ENCODE peak calls at places on chromosomes 16 and 17, in five cellular contexts. One of them, this sample, is unnamed.
A peak's percentile ranks its signal among the peaks of the same experiment; 100 is the strongest.

GRCh38 chr16:4371481-4372314 is at the start of gene VASN:
- DNase-seq in neural crest cell: peak; percentile 65
- DNase-seq in nucleus accumbens: no peak
- DNase-seq in Daoy: peak; percentile 77
- DNase-seq in activated CD4-positive, alpha-beta T cell treated with anti-CD3 and anti-CD28 coated beads, Interleukin-2, amount 10 ng/mL, durations not matched to agents 24 days and 14 days: peak; percentile 92
- DNase-seq in this sample: no peak

GRCh38 chr17:40617678-40618240 is 29.9 kb downstream of the SMARCE1 start:
- DNase-seq in neural crest cell: no peak
- DNase-seq in nucleus accumbens: no peak
- DNase-seq in Daoy: no peak
- DNase-seq in activated CD4-positive, alpha-beta T cell treated with anti-CD3 and anti-CD28 coated beads, Interleukin-2, amount 10 ng/mL, durations not matched to agents 24 days and 14 days: no peak
- DNase-seq in this sample: no peak

GRCh38 chr17:37570527-37571093 is 38.6 kb downstream of the SYNRG start:
- DNase-seq in neural crest cell: peak; percentile 9
- DNase-seq in nucleus accumbens: no peak
- DNase-seq in Daoy: peak; percentile 82
- DNase-seq in activated CD4-positive, alpha-beta T cell treated with anti-CD3 and anti-CD28 coated beads, Interleukin-2, amount 10 ng/mL, durations not matched to agents 24 days and 14 days: peak; percentile 70
- DNase-seq in this sample: no peak

GRCh38 chr17:15744885-15745284 is 12.8 kb downstream of the TBC1D26 start:
- DNase-seq in neural crest cell: no peak
- DNase-seq in nucleus accumbens: no peak
- DNase-seq in Daoy: peak; percentile 33
- DNase-seq in activated CD4-positive, alpha-beta T cell treated with anti-CD3 and anti-CD28 coated beads, Interleukin-2, amount 10 ng/mL, durations not matched to agents 24 days and 14 days: peak; percentile 39
- DNase-seq in this sample: no peak

GRCh38 chr17:42163113-42163512 is 8.3 kb upstream of the RAB5C start:
- DNase-seq in neural crest cell: no peak
- DNase-seq in nucleus accumbens: no peak
- DNase-seq in Daoy: peak; percentile 35
- DNase-seq in activated CD4-positive, alpha-beta T cell treated with anti-CD3 and anti-CD28 coated beads, Interleukin-2, amount 10 ng/mL, durations not matched to agents 24 days and 14 days: peak; percentile 85
- DNase-seq in this sample: no peak

GRCh38 chr16:57325458-57325857 is 33.1 kb upstream of the CCL22 start:
- DNase-seq in neural crest cell: no peak
- DNase-seq in nucleus accumbens: no peak
- DNase-seq in Daoy: no peak
- DNase-seq in activated CD4-positive, alpha-beta T cell treated with anti-CD3 and anti-CD28 coated beads, Interleukin-2, amount 10 ng/mL, durations not matched to agents 24 days and 14 days: no peak
- DNase-seq in this sample: no peak

GRCh38 chr17:32516450-32516849 is 29.7 kb downstream of the CDK5R1 start:
- DNase-seq in neural crest cell: no peak
- DNase-seq in nucleus accumbens: no peak
- DNase-seq in Daoy: no peak
- DNase-seq in activated CD4-positive, alpha-beta T cell treated with anti-CD3 and anti-CD28 coated beads, Interleukin-2, amount 10 ng/mL, durations not matched to agents 24 days and 14 days: no peak
- DNase-seq in this sample: no peak

GRCh38 chr17:66508896-66509843 is 206.8 kb downstream of the PRKCA start:
- DNase-seq in neural crest cell: no peak
- DNase-seq in nucleus accumbens: no peak
- DNase-seq in Daoy: peak; percentile 91
- DNase-seq in activated CD4-positive, alpha-beta T cell treated with anti-CD3 and anti-CD28 coated beads, Interleukin-2, amount 10 ng/mL, durations not matched to agents 24 days and 14 days: peak; percentile 78
- DNase-seq in this sample: peak; percentile 73

GRCh38 chr17:44829558-44830358 is at the start of gene GJC1:
- DNase-seq in neural crest cell: peak; percentile 51
- DNase-seq in nucleus accumbens: no peak
- DNase-seq in Daoy: peak; percentile 69
- DNase-seq in activated CD4-positive, alpha-beta T cell treated with anti-CD3 and anti-CD28 coated beads, Interleukin-2, amount 10 ng/mL, durations not matched to agents 24 days and 14 days: peak; percentile 74
- DNase-seq in this sample: no peak

GRCh38 chr17:78180083-78180482 is 6.8 kb downstream of the TK1 start:
- DNase-seq in neural crest cell: no peak
- DNase-seq in nucleus accumbens: no peak
- DNase-seq in Daoy: no peak
- DNase-seq in activated CD4-positive, alpha-beta T cell treated with anti-CD3 and anti-CD28 coated beads, Interleukin-2, amount 10 ng/mL, durations not matched to agents 24 days and 14 days: no peak
- DNase-seq in this sample: no peak

GRCh38 chr17:78995761-78996451 is 13.7 kb downstream of the CANT1 start:
- DNase-seq in neural crest cell: no peak
- DNase-seq in nucleus accumbens: no peak
- DNase-seq in Daoy: no peak
- DNase-seq in activated CD4-positive, alpha-beta T cell treated with anti-CD3 and anti-CD28 coated beads, Interleukin-2, amount 10 ng/mL, durations not matched to agents 24 days and 14 days: no peak
- DNase-seq in this sample: no peak

GRCh38 chr17:66614469-66614868 is 220.4 kb upstream of the CACNG5 start:
- DNase-seq in neural crest cell: no peak
- DNase-seq in nucleus accumbens: no peak
- DNase-seq in Daoy: no peak
- DNase-seq in activated CD4-positive, alpha-beta T cell treated with anti-CD3 and anti-CD28 coated beads, Interleukin-2, amount 10 ng/mL, durations not matched to agents 24 days and 14 days: no peak
- DNase-seq in this sample: no peak

GRCh38 chr16:87702325-87702811 is 63.4 kb downstream of the KLHDC4 start:
- DNase-seq in neural crest cell: peak; percentile 31
- DNase-seq in nucleus accumbens: no peak
- DNase-seq in Daoy: no peak
- DNase-seq in activated CD4-positive, alpha-beta T cell treated with anti-CD3 and anti-CD28 coated beads, Interleukin-2, amount 10 ng/mL, durations not matched to agents 24 days and 14 days: peak; percentile 80
- DNase-seq in this sample: no peak

GRCh38 chr17:56653877-56654276 is 60.4 kb downstream of the NOG start:
- DNase-seq in neural crest cell: peak; percentile 16
- DNase-seq in nucleus accumbens: no peak
- DNase-seq in Daoy: peak; percentile 50
- DNase-seq in activated CD4-positive, alpha-beta T cell treated with anti-CD3 and anti-CD28 coated beads, Interleukin-2, amount 10 ng/mL, durations not matched to agents 24 days and 14 days: peak; percentile 90
- DNase-seq in this sample: no peak

GRCh38 chr17:78610951-78611511 is 33.8 kb upstream of the DNAH17 start:
- DNase-seq in neural crest cell: no peak
- DNase-seq in nucleus accumbens: no peak
- DNase-seq in Daoy: no peak
- DNase-seq in activated CD4-positive, alpha-beta T cell treated with anti-CD3 and anti-CD28 coated beads, Interleukin-2, amount 10 ng/mL, durations not matched to agents 24 days and 14 days: no peak
- DNase-seq in this sample: no peak

GRCh38 chr16:77780378-77780837 is 8.0 kb upstream of the VAT1L start:
- DNase-seq in neural crest cell: no peak
- DNase-seq in nucleus accumbens: no peak
- DNase-seq in Daoy: peak; percentile 82
- DNase-seq in activated CD4-positive, alpha-beta T cell treated with anti-CD3 and anti-CD28 coated beads, Interleukin-2, amount 10 ng/mL, durations not matched to agents 24 days and 14 days: no peak
- DNase-seq in this sample: peak; percentile 86

GRCh38 chr16:4679854-4680636 is 13.3 kb upstream of the NUDT16L1 start:
- DNase-seq in neural crest cell: no peak
- DNase-seq in nucleus accumbens: no peak
- DNase-seq in Daoy: peak; percentile 78
- DNase-seq in activated CD4-positive, alpha-beta T cell treated with anti-CD3 and anti-CD28 coated beads, Interleukin-2, amount 10 ng/mL, durations not matched to agents 24 days and 14 days: peak; percentile 67
- DNase-seq in this sample: no peak

GRCh38 chr16:57303910-57304168 is 19.4 kb upstream of the PLLP start:
- DNase-seq in neural crest cell: no peak
- DNase-seq in nucleus accumbens: no peak
- DNase-seq in Daoy: no peak
- DNase-seq in activated CD4-positive, alpha-beta T cell treated with anti-CD3 and anti-CD28 coated beads, Interleukin-2, amount 10 ng/mL, durations not matched to agents 24 days and 14 days: no peak
- DNase-seq in this sample: no peak

GRCh38 chr16:89038811-89039735 is 54.6 kb upstream of the ACSF3 start:
- DNase-seq in neural crest cell: no peak
- DNase-seq in nucleus accumbens: no peak
- DNase-seq in Daoy: no peak
- DNase-seq in activated CD4-positive, alpha-beta T cell treated with anti-CD3 and anti-CD28 coated beads, Interleukin-2, amount 10 ng/mL, durations not matched to agents 24 days and 14 days: no peak
- DNase-seq in this sample: no peak

GRCh38 chr17:52041123-52041617 is 117.3 kb downstream of the CA10 start:
- DNase-seq in neural crest cell: no peak
- DNase-seq in nucleus accumbens: no peak
- DNase-seq in Daoy: no peak
- DNase-seq in activated CD4-positive, alpha-beta T cell treated with anti-CD3 and anti-CD28 coated beads, Interleukin-2, amount 10 ng/mL, durations not matched to agents 24 days and 14 days: no peak
- DNase-seq in this sample: no peak

GRCh38 chr17:81409190-81409935 is 14.1 kb downstream of the BAHCC1 start:
- DNase-seq in neural crest cell: no peak
- DNase-seq in nucleus accumbens: no peak
- DNase-seq in Daoy: no peak
- DNase-seq in activated CD4-positive, alpha-beta T cell treated with anti-CD3 and anti-CD28 coated beads, Interleukin-2, amount 10 ng/mL, durations not matched to agents 24 days and 14 days: no peak
- DNase-seq in this sample: no peak

GRCh38 chr16:12119562-12119961 is 143.0 kb downstream of the SNX29 start:
- DNase-seq in neural crest cell: no peak
- DNase-seq in nucleus accumbens: no peak
- DNase-seq in Daoy: no peak
- DNase-seq in activated CD4-positive, alpha-beta T cell treated with anti-CD3 and anti-CD28 coated beads, Interleukin-2, amount 10 ng/mL, durations not matched to agents 24 days and 14 days: no peak
- DNase-seq in this sample: no peak

GRCh38 chr17:70562137-70562536 is 392.8 kb downstream of the KCNJ2 start:
- DNase-seq in neural crest cell: no peak
- DNase-seq in nucleus accumbens: no peak
- DNase-seq in Daoy: no peak
- DNase-seq in activated CD4-positive, alpha-beta T cell treated with anti-CD3 and anti-CD28 coated beads, Interleukin-2, amount 10 ng/mL, durations not matched to agents 24 days and 14 days: no peak
- DNase-seq in this sample: no peak

GRCh38 chr17:65797809-65798208 is 236.4 kb upstream of the AXIN2 start:
- DNase-seq in neural crest cell: no peak
- DNase-seq in nucleus accumbens: no peak
- DNase-seq in Daoy: peak; percentile 26
- DNase-seq in activated CD4-positive, alpha-beta T cell treated with anti-CD3 and anti-CD28 coated beads, Interleukin-2, amount 10 ng/mL, durations not matched to agents 24 days and 14 days: peak; percentile 66
- DNase-seq in this sample: no peak

GRCh38 chr17:51107666-51108227 is 12.9 kb downstream of the SPAG9 start:
- DNase-seq in neural crest cell: no peak
- DNase-seq in nucleus accumbens: no peak
- DNase-seq in Daoy: no peak
- DNase-seq in activated CD4-positive, alpha-beta T cell treated with anti-CD3 and anti-CD28 coated beads, Interleukin-2, amount 10 ng/mL, durations not matched to agents 24 days and 14 days: no peak
- DNase-seq in this sample: no peak

GRCh38 chr16:88738167-88739084 is 32.1 kb downstream of the CTU2 start:
- DNase-seq in neural crest cell: no peak
- DNase-seq in nucleus accumbens: no peak
- DNase-seq in Daoy: no peak
- DNase-seq in activated CD4-positive, alpha-beta T cell treated with anti-CD3 and anti-CD28 coated beads, Interleukin-2, amount 10 ng/mL, durations not matched to agents 24 days and 14 days: no peak
- DNase-seq in this sample: no peak

GRCh38 chr17:65121916-65122821 is 15.0 kb upstream of the RGS9 start:
- DNase-seq in neural crest cell: no peak
- DNase-seq in nucleus accumbens: no peak
- DNase-seq in Daoy: no peak
- DNase-seq in activated CD4-positive, alpha-beta T cell treated with anti-CD3 and anti-CD28 coated beads, Interleukin-2, amount 10 ng/mL, durations not matched to agents 24 days and 14 days: peak; percentile 68
- DNase-seq in this sample: no peak

GRCh38 chr16:12803203-12804093 is at the start of gene CPPED1:
- DNase-seq in neural crest cell: peak; percentile 77
- DNase-seq in nucleus accumbens: peak; percentile 94
- DNase-seq in Daoy: peak; percentile 92
- DNase-seq in activated CD4-positive, alpha-beta T cell treated with anti-CD3 and anti-CD28 coated beads, Interleukin-2, amount 10 ng/mL, durations not matched to agents 24 days and 14 days: peak; percentile 97
- DNase-seq in this sample: peak; percentile 47